ENCODE peak calls at places on chromosomes 2 and 18, in nine cellular contexts. F is stimulated activated CD4-positive, alpha-beta T cell treated with anti-CD3 and anti-CD28 coated beads, Interleukin-1b, Interleukin-23, amount 100 ng/mL, for 24 hours; O is GM12878; V is Calu3; L is brain microvascular endothelial cell; E is AG08395; C is activated CD4-positive, CD25-positive, alpha-beta regulatory T cell; Q is retina; R is astrocyte of the spinal cord. Y is an unnamed sample.

GRCh38 chr2:60552096-60552850 is 1.2 kb downstream of the BCL11A start:
- DNase-seq in F (no peak), R (peak), L (no peak), V (no peak), O (no peak), C (no peak), Q (peak), E (no peak), Y (no peak)

GRCh38 chr18:79490593-79491551 is 95.1 kb downstream of the NFATC1 start:
- DNase-seq in O (no peak), V (no peak), Q (no peak), F (no peak), L (no peak), R (no peak), E (no peak), C (no peak), Y (no peak)

GRCh38 chr18:50115095-50115494 is 79.9 kb downstream of the MYO5B start:
- DNase-seq in E (no peak), C (no peak), O (no peak), R (no peak), V (no peak), L (no peak), Q (no peak), F (no peak), Y (no peak)

GRCh38 chr2:31688282-31688681 is 107.5 kb upstream of the SRD5A2 start:
- DNase-seq in R (no peak), Q (no peak), O (no peak), L (no peak), C (no peak), V (no peak), F (no peak), E (no peak), Y (no peak)

GRCh38 chr2:37634914-37635358 is 36.5 kb downstream of the CDC42EP3 start:
- DNase-seq in R (no peak), F (no peak), E (no peak), Q (no peak), C (no peak), O (no peak), L (no peak), V (no peak), Y (no peak)

GRCh38 chr2:170019060-170019805 is 158.7 kb upstream of the MYO3B start:
- DNase-seq in L (no peak), Q (no peak), C (no peak), E (no peak), F (no peak), R (no peak), V (no peak), O (no peak), Y (no peak)

GRCh38 chr2:182650704-182651103 is 65.4 kb upstream of the DNAJC10 start:
- DNase-seq in Q (peak), F (no peak), O (no peak), C (no peak), E (peak), V (no peak), R (peak), L (no peak), Y (peak)

GRCh38 chr18:41767960-41768359 is 187.1 kb upstream of the PIK3C3 start:
- DNase-seq in C (no peak), O (no peak), Q (no peak), F (no peak), L (peak), V (no peak), E (peak), R (peak), Y (peak)

GRCh38 chr2:54535599-54536195 is 79.6 kb downstream of the SPTBN1 start:
- DNase-seq in Q (no peak), F (no peak), L (no peak), R (no peak), V (no peak), O (no peak), C (no peak), E (no peak), Y (no peak)

GRCh38 chr18:62683935-62684334 is 31.4 kb upstream of the PHLPP1 start:
- DNase-seq in O (no peak), C (no peak), F (no peak), E (no peak), R (no peak), L (no peak), V (no peak), Q (peak), Y (no peak)

GRCh38 chr18:72869786-72870185 is 2.0 kb upstream of the NETO1 start:
- DNase-seq in V (no peak), R (peak), C (no peak), E (no peak), O (no peak), F (no peak), Q (peak), L (no peak), Y (no peak)

GRCh38 chr2:74267068-74267467 is 68.7 kb downstream of the MTHFD2 start:
- DNase-seq in O (no peak), F (no peak), C (peak), V (peak), L (no peak), E (no peak), R (no peak), Q (no peak), Y (peak)

GRCh38 chr2:10901160-10901559 is 10.6 kb upstream of the KCNF1 start:
- DNase-seq in Q (no peak), R (no peak), C (no peak), O (no peak), E (peak), F (no peak), L (no peak), V (peak), Y (peak)

GRCh38 chr2:74502720-74503505 is 3.5 kb upstream of the LBX2 start:
- DNase-seq in C (no peak), V (peak), F (no peak), E (peak), Q (peak), O (no peak), R (peak), L (peak), Y (peak)

GRCh38 chr2:107558295-107558694 is 268.4 kb upstream of the RGPD4 start:
- DNase-seq in E (no peak), C (no peak), V (no peak), F (no peak), Q (no peak), R (no peak), O (no peak), L (no peak), Y (no peak)

GRCh38 chr18:5197461-5197860 is 404 bp upstream of the AKAIN1 start:
- DNase-seq in F (no peak), E (no peak), C (no peak), L (no peak), O (no peak), Q (no peak), V (no peak), R (no peak), Y (no peak)

GRCh38 chr2:126808929-126809328 is 89.8 kb upstream of the TEX51 start:
- DNase-seq in R (no peak), E (no peak), O (no peak), C (no peak), F (no peak), V (peak), Q (no peak), L (no peak), Y (no peak)

GRCh38 chr2:67260348-67261277 is 136.5 kb upstream of the ETAA1 start:
- DNase-seq in C (no peak), V (no peak), O (no peak), F (no peak), E (peak), L (peak), R (peak), Q (no peak), Y (peak)

GRCh38 chr2:234426616-234427015 is 70.3 kb downstream of the ARL4C start:
- DNase-seq in O (peak), L (no peak), E (no peak), V (no peak), C (no peak), R (no peak), F (no peak), Q (no peak), Y (no peak)

GRCh38 chr2:9490789-9491188 is 16.4 kb downstream of the IAH1 start:
- DNase-seq in R (no peak), E (no peak), F (no peak), C (no peak), L (no peak), O (no peak), V (no peak), Q (no peak), Y (no peak)

GRCh38 chr2:223725494-223725893 is 111.9 kb downstream of the AP1S3 start:
- DNase-seq in O (no peak), Q (peak), F (no peak), L (peak), V (peak), R (peak), C (no peak), E (peak), Y (peak)

GRCh38 chr2:239967244-239968036 is 57.7 kb downstream of the NDUFA10 start:
- DNase-seq in L (no peak), O (no peak), C (no peak), F (no peak), E (no peak), V (no peak), Q (no peak), R (no peak), Y (no peak)